ENCODE peak calls at places on chromosomes 2 and 18, in six cellular contexts. H is cardiac fibroblast, T is fibroblast of the aortic adventitia, R is upper lobe of right lung, B is PC-3, A is fibroblast of mammary gland. G is an unnamed sample.
A peak's percentile ranks its signal among the peaks of the same experiment; 100 is the strongest.

GRCh38 chr2:233210843-233211600 is 40.5 kb upstream of the ATG16L1 start:
- DNase-seq in H (peak; percentile 95), T (peak; percentile 96), R (peak; percentile 89), B (peak; percentile 95), A (peak; percentile 90), G (peak; percentile 92)

GRCh38 chr18:51767293-51767692 is 569.8 kb upstream of the MEX3C start:
- DNase-seq in H (no peak), T (no peak), R (no peak), B (no peak), A (no peak), G (no peak)

GRCh38 chr2:20430035-20430434 is 16.8 kb upstream of the RHOB start:
- DNase-seq in H (no peak), T (no peak), R (no peak), B (no peak), A (no peak), G (no peak)

GRCh38 chr2:109726666-109727270 is 67.3 kb upstream of the RGPD5 start:
- DNase-seq in H (no peak), T (no peak), R (peak; percentile 21), B (no peak), A (no peak), G (no peak)

GRCh38 chr2:119522561-119523110 is 1.6 kb downstream of the SCTR start:
- DNase-seq in H (no peak), T (no peak), R (no peak), B (no peak), A (no peak), G (no peak)

GRCh38 chr2:240963065-240963375 is 35.4 kb upstream of the SNED1 start:
- DNase-seq in H (no peak), T (no peak), R (no peak), B (no peak), A (no peak), G (no peak)

GRCh38 chr2:74439373-74440004 is 2.2 kb downstream of the RTKN start:
- DNase-seq in H (no peak), T (no peak), R (no peak), B (no peak), A (no peak), G (no peak)

GRCh38 chr2:232809349-232810124 is 33.2 kb upstream of the KCNJ13 start:
- DNase-seq in H (no peak), T (no peak), R (no peak), B (no peak), A (no peak), G (no peak)

GRCh38 chr2:42931818-42932195 is 139.4 kb upstream of the HAAO start:
- DNase-seq in H (no peak), T (no peak), R (no peak), B (no peak), A (peak; percentile 38), G (peak; percentile 44)

GRCh38 chr18:5196253-5197031 is 615 bp downstream of the AKAIN1 start:
- DNase-seq in H (no peak), T (no peak), R (peak; percentile 46), B (no peak), A (no peak), G (no peak)

GRCh38 chr2:241125626-241126025 is 23.5 kb upstream of the MTERF4 start:
- DNase-seq in H (no peak), T (no peak), R (peak; percentile 58), B (no peak), A (no peak), G (no peak)

GRCh38 chr2:238239552-238239871 is 326 bp downstream of the HES6 start:
- DNase-seq in H (no peak), T (no peak), R (peak; percentile 74), B (no peak), A (no peak), G (peak; percentile 18)

GRCh38 chr18:4125246-4125938 is 329.7 kb downstream of the DLGAP1 start:
- DNase-seq in H (peak; percentile 84), T (peak; percentile 88), R (no peak), B (no peak), A (peak; percentile 92), G (no peak)

GRCh38 chr2:234953116-234954031 is 1.6 kb downstream of the SH3BP4 start:
- DNase-seq in H (no peak), T (peak; percentile 52), R (no peak), B (peak; percentile 53), A (peak; percentile 33), G (no peak)

GRCh38 chr2:15929861-15930260 is 10.5 kb upstream of the MYCN start:
- DNase-seq in H (no peak), T (no peak), R (no peak), B (no peak), A (no peak), G (no peak)

GRCh38 chr18:10240276-10240675 is 214.2 kb upstream of the APCDD1 start:
- DNase-seq in H (no peak), T (no peak), R (no peak), B (no peak), A (no peak), G (no peak)

GRCh38 chr18:27839141-27839540 is 337.8 kb downstream of the CDH2 start:
- DNase-seq in H (peak; percentile 58), T (peak; percentile 70), R (no peak), B (peak; percentile 96), A (peak; percentile 29), G (peak; percentile 97)

GRCh38 chr2:240925576-240926515 is 19.7 kb downstream of the CROCC2 start:
- DNase-seq in H (no peak), T (no peak), R (peak; percentile 63), B (no peak), A (no peak), G (no peak)

GRCh38 chr2:64228923-64229322 is 84.7 kb upstream of the PELI1 start:
- DNase-seq in H (no peak), T (no peak), R (no peak), B (no peak), A (no peak), G (peak; percentile 56)
- H3K4me3 ChIP-seq in H (no peak overlapping the region), T (no peak overlapping the region), R (peak overlapping the region; percentile 48), B (peak overlapping the region; percentile 72), A (no peak overlapping the region), G (no peak overlapping the region)

GRCh38 chr2:230989731-230990130 is 6.2 kb upstream of the SPATA3 start:
- DNase-seq in H (no peak), T (no peak), R (no peak), B (no peak), A (no peak), G (no peak)

GRCh38 chr2:230990131-230990898 is 5.6 kb upstream of the SPATA3 start:
- DNase-seq in H (no peak), T (no peak), R (no peak), B (no peak), A (no peak), G (no peak)

GRCh38 chr2:230986520-230987136 is 9.3 kb upstream of the SPATA3 start:
- DNase-seq in H (no peak), T (no peak), R (no peak), B (no peak), A (no peak), G (no peak)

GRCh38 chr2:230985519-230986231 is 10.2 kb upstream of the SPATA3 start:
- DNase-seq in H (no peak), T (no peak), R (no peak), B (no peak), A (no peak), G (no peak)

DNA sequence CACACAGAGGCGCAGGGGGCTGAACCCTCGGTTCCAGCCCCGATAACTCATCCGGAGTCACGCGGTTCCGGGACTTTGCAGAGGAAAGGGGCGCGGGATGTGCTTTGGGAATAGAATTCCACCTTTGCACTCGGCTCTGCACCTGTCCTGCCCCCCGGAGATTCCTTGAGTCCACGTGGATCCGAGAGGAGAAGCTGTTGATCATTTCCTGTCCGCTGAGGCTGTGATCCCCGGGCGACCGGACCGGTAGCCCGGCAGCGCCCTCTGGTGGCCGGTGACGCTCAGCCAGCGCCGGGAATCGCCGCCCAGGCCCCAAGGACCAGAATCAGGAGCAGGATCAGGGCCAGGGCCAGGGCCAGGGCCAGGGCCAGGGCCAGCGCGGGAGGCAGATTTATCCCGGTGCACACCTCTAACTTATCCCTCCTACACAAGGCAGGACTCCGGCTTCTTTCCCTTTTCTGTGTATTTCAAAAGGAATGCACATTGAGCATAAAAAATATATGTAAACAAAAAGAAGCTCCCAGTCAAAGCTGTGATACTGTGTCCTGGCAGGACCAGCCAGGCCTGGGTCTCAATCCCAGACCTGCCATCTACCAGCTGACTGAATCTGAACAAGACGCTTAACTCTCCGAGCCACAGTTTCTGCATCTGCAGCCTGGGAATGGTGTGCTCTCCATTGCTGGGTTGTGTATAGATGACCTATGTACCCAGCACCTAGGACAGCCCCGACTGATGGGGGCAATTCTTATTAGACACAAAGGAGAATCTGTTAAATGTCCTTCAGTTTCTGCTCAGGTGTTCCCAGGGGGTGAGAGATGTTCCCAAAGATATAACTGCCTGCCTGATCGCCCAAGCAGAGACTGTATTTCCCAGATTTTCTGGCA is 8.5 kb upstream of the SPATA3 start:
- DNase-seq in H (peak; percentile 74), T (peak; percentile 61), R (peak; percentile 90), B (peak; percentile 78), A (peak; percentile 57), G (peak; percentile 66)
- TF ChIP-seq CTCF in H (peak; percentile 89), T (peak; percentile 93), R (peak; percentile 92), B (peak; percentile 92), A (peak; percentile 69), G (peak; percentile 75)

DNA sequence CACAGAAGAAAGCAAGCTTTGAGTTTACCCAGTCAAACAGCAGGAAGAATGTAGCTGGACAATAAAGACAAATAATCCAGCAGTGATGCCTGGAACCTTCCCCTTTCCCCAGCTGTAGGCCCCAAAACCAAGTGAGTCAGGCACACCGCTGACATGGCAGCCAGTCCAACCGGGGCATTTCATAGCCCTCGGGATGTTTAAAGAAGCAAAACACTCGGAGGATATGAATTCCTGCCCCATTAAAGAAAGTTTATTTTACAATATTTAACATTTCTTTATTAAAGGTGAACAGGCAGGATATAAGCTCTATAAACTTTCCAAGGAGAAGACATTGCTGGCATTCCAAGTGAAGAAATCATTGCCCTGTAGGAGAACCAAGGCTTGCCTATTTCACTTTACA is 507.6 kb upstream of the TNP1 start:
- DNase-seq in H (no peak), T (no peak), R (no peak), B (peak; percentile 90), A (no peak), G (peak; percentile 51)
- H3K4me3 ChIP-seq in H (no peak overlapping the region), T (no peak overlapping the region), R (no peak overlapping the region), B (no peak overlapping the region), A (no peak overlapping the region), G (no peak overlapping the region)

GRCh38 chr2:179853108-179853507 is 8.3 kb downstream of the ZNF385B start:
- DNase-seq in H (no peak), T (no peak), R (no peak), B (peak; percentile 34), A (no peak), G (no peak)

GRCh38 chr2:179855673-179856072 is 5.7 kb downstream of the ZNF385B start:
- DNase-seq in H (no peak), T (no peak), R (no peak), B (no peak), A (no peak), G (no peak)

GRCh38 chr2:179849719-179850118 is 11.7 kb downstream of the ZNF385B start:
- DNase-seq in H (no peak), T (no peak), R (no peak), B (no peak), A (no peak), G (no peak)

GRCh38 chr2:179854891-179855290 is 6.5 kb downstream of the ZNF385B start:
- DNase-seq in H (no peak), T (no peak), R (no peak), B (no peak), A (no peak), G (no peak)

DNA sequence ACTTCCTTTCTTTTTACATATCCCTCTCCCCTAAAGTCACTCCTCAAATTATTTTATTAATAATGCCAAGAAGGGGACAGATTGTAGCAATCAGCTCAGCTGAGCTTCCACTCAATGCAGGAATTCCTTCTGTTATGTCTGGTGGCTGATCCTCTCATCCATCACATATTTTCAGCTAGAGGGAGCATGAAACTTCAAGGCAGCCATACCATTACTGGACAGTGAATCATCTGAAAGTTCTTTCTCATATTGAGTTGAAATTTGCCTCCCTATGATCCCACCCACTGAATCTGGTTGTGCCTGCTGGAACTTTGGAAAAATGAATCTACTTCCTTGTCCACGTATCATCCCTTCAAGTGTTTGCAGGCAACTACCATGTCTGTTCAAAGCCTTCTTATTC is 11.2 kb downstream of the ZNF385B start:
- DNase-seq in H (peak; percentile 28), T (peak; percentile 71), R (no peak), B (peak; percentile 49), A (peak; percentile 58), G (peak; percentile 46)
- TF ChIP-seq CTCF in H (peak; percentile 34), T (peak; percentile 58), R (no peak), B (peak; percentile 42), A (peak; percentile 45), G (peak; percentile 29)